ENCODE peak calls at places on chromosomes 6 and 20, in five cellular contexts. T is tibial artery, B is colonic mucosa, X is transverse colon, G is cardiac muscle cell. V is an unnamed sample.
A peak's percentile ranks its signal among the peaks of the same experiment; 100 is the strongest.

GRCh38 chr20:53706511-53707031 is 112.9 kb upstream of the ZNF217 start:
- DNase-seq in T (no peak), B (no peak), X (no peak), G (peak; percentile 55), V (no peak)

GRCh38 chr6:118772886-118773285 is 121.1 kb upstream of the ASF1A start:
- DNase-seq in T (no peak), B (no peak), X (no peak), G (no peak), V (no peak)

GRCh38 chr6:23277521-23278227 is 708.3 kb downstream of the HDGFL1 start:
- DNase-seq in T (no peak), B (no peak), X (no peak), G (no peak), V (no peak)

GRCh38 chr20:45951474-45951873 is 17.0 kb downstream of the PCIF1 start:
- DNase-seq in T (no peak), B (no peak), X (no peak), G (no peak), V (no peak)

GRCh38 chr6:79269877-79270276 is 35.4 kb upstream of the HMGN3 start:
- DNase-seq in T (peak; percentile 34), B (no peak), X (no peak), G (peak; percentile 77), V (peak; percentile 13)

GRCh38 chr20:49381558-49382493 is 100.6 kb downstream of the KCNB1 start:
- DNase-seq in T (peak; percentile 84), B (peak; percentile 39), X (peak; percentile 61), G (peak; percentile 87), V (peak; percentile 73)

GRCh38 chr20:24718696-24719095 is 230.4 kb upstream of the CST7 start:
- DNase-seq in T (no peak), B (no peak), X (no peak), G (no peak), V (no peak)

GRCh38 chr6:151071295-151071694 is 168.5 kb upstream of the AKAP12 start:
- DNase-seq in T (peak; percentile 70), B (no peak), X (no peak), G (peak; percentile 89), V (peak; percentile 69)

GRCh38 chr6:39695447-39695846 is 29.8 kb downstream of the KIF6 start:
- DNase-seq in T (no peak), B (no peak), X (no peak), G (no peak), V (no peak)

GRCh38 chr6:31727717-31728671 is 1.1 kb downstream of the DDAH2 start:
- DNase-seq in T (peak; percentile 33), B (no peak), X (no peak), G (no peak), V (no peak)

GRCh38 chr6:87183687-87184086 is 28.3 kb downstream of the ZNF292 start:
- DNase-seq in T (no peak), B (no peak), X (no peak), G (peak; percentile 48), V (no peak)

GRCh38 chr6:117546674-117547073 is 55.6 kb downstream of the GOPC start:
- DNase-seq in T (no peak), B (no peak), X (no peak), G (no peak), V (no peak)

GRCh38 chr6:44397424-44398169 is 10.1 kb downstream of the CDC5L start:
- DNase-seq in T (no peak), B (no peak), X (no peak), G (no peak), V (no peak)

GRCh38 chr6:30726506-30727413 is 6.6 kb downstream of the TUBB start:
- DNase-seq in T (no peak), B (no peak), X (no peak), G (no peak), V (no peak)

GRCh38 chr6:11894212-11894611 is 115.6 kb upstream of the ADTRP start:
- DNase-seq in T (no peak), B (no peak), X (no peak), G (no peak), V (no peak)

GRCh38 chr6:32622545-32623401 is 14.4 kb upstream of the HLA-DQA1 start:
- DNase-seq in T (no peak), B (peak; percentile 22), X (no peak), G (peak; percentile 55), V (peak; percentile 8)

GRCh38 chr6:24831771-24832718 is 33.3 kb upstream of the ARMH2 start:
- DNase-seq in T (no peak), B (no peak), X (no peak), G (no peak), V (no peak)

GRCh38 chr6:680666-681374 is 12.1 kb downstream of the EXOC2 start:
- DNase-seq in T (no peak), B (no peak), X (no peak), G (no peak), V (no peak)

GRCh38 chr20:7463290-7463689 is 477.0 kb downstream of the HAO1 start:
- DNase-seq in T (no peak), B (no peak), X (no peak), G (no peak), V (no peak)

GRCh38 chr6:44012078-44012493 is 115.2 kb downstream of the MRPL14 start:
- DNase-seq in T (peak; percentile 19), B (no peak), X (no peak), G (peak; percentile 93), V (no peak)

GRCh38 chr6:13688692-13689196 is 22.9 kb downstream of the RANBP9 start:
- DNase-seq in T (no peak), B (no peak), X (no peak), G (no peak), V (no peak)

GRCh38 chr6:20879526-20879925 is 345.3 kb downstream of the CDKAL1 start:
- DNase-seq in T (no peak), B (no peak), X (no peak), G (peak; percentile 3), V (no peak)

GRCh38 chr20:61257596-61257995 is 5.5 kb downstream of the CDH4 start:
- DNase-seq in T (no peak), B (no peak), X (no peak), G (no peak), V (no peak)

DNA sequence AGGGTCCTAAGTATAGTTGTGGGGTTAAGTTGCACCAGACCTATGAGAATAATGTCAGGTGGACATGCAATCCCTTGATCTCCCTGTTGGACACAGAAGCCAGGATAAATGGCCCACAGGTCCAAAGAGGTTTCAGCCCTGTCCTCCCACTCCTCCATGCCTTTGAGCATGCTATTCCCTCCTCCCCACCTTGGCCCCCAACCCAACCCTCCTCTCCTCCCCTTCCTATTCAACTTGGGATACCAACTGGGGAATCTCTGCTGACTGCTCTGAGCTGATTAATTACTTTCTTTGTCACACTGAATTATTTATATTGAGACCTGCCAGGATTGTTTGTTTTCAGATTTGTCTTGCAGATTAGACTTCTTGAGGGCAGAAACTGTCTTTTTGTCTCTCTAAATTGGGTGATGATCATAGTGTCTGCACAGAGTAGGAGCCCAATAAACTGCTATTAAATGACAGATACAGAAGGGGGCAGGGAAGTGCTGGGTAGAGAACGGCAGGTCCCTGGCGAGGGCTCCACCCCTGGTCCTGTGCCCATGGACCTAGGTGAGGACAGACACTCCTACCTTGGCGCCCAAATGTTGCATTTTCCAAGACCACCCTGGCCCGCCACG is 120.9 kb downstream of the UNC5CL start:
- DNase-seq in T (no peak), B (no peak), X (no peak), G (no peak), V (no peak)
- TF ChIP-seq CTCF in T (no peak), B (no peak), X (no peak), G (no peak), V (no peak)

GRCh38 chr6:159746759-159747158 is 15.1 kb upstream of the ACAT2 start:
- DNase-seq in T (no peak), B (no peak), X (no peak), G (no peak), V (no peak)

GRCh38 chr6:159754959-159755914 is 6.6 kb upstream of the ACAT2 start:
- DNase-seq in T (no peak), B (no peak), X (no peak), G (no peak), V (no peak)

GRCh38 chr6:159753081-159753872 is 8.6 kb upstream of the ACAT2 start:
- DNase-seq in T (no peak), B (no peak), X (no peak), G (no peak), V (no peak)

GRCh38 chr6:159754401-159754800 is 7.4 kb upstream of the ACAT2 start:
- DNase-seq in T (no peak), B (no peak), X (no peak), G (no peak), V (no peak)

DNA sequence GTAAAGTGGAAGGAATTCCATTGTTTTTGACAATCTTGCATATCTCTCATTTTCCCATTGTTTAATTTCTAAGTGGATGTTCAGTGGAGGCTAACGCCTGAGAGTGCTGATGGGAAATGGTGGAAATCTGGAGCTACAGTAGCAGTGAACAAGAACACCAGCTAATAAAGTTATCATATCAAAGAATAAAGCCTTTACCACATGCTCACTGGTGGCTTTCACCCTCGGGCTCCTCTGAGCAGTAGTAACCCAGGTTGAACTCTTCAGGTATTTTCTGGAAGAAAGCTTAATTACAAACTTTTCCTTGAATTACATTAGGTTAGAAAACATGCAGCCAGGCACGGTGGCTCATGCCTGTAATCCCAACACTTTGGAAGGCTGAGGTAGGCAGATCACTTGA is 10.4 kb upstream of the ACAT2 start:
- DNase-seq in T (no peak), B (no peak), X (no peak), G (no peak), V (no peak)
- H3K4me1 ChIP-seq in T (peaks cover 9% of the 10 kb centered on the region), B (no peaks in the 10 kb centered on the region), X (no peaks in the 10 kb centered on the region), G (no peaks in the 10 kb centered on the region), V (no peaks in the 10 kb centered on the region)

DNA sequence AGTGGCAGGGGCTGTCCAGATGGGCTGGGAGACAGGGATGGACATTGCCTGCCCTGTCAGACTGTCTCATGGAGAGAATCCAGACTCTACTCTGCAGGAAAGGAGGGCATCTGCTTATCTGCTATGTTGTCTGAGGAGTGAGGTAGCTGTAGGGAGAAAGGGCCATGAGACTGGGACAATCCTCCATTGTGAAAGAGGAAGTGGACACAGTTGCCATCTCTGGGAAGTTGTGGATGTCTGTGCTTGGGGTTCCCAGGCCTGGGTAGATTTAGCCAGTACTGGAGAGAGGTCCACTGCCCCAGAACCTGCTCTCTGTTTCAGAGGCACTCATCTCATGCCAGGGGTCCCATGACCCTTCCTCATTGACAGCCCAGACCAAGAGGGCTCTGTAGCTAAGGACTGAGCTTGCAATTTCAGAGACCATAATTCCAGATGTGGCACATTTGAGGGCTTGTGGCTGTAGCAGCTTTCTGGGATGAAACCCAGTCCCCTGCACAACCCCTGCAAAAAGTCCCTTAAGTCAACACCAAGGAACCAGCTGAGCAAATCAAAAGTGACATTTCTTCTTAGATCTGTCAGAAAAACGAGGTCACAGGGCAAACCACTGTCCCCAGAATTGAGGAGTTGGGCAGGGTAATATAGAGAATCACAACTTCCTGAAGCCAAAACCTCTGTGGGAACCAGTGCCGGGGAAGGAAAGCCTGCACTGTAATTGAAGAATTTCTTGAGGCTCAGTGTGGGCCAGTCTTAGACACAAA is 4.1 kb upstream of the SIRPG start:
- DNase-seq in T (no peak), B (no peak), X (no peak), G (no peak), V (no peak)
- H3K27me3 ChIP-seq in T (no peaks in the 10 kb centered on the region), B (no peaks in the 10 kb centered on the region), X (peaks cover 5% of the 10 kb centered on the region), G (peaks cover 8% of the 10 kb centered on the region), V (no peaks in the 10 kb centered on the region)

GRCh38 chr6:2988426-2989331 is 11.0 kb upstream of the NQO2 start:
- DNase-seq in T (peak; percentile 95), B (peak; percentile 91), X (peak; percentile 90), G (peak; percentile 88), V (peak; percentile 80)
- TF ChIP-seq CTCF in T (peak; percentile 94), B (peak; percentile 89), X (peak; percentile 98), G (peak; percentile 67), V (peak; percentile 91)

V was measured in tibial nerve.